ENCODE peak calls at places on chromosomes 5 and 9, in five cellular contexts. V is HT1080, L is NCI-H1694 treated with DMSO at 0.1 percent for 48 hours, A is SK-N-DZ, E is lung microvascular endothelial cell. Z is an unnamed sample.

GRCh38 chr5:109200221-109200620 is 209.6 kb downstream of the PJA2 start:
- DNase-seq in V (no peak), L (no peak), A (no peak), E (no peak), Z (no peak)

GRCh38 chr9:124769451-124770358 is 1.4 kb downstream of the NR6A1 start:
- DNase-seq in V (no peak), L (no peak), A (no peak), E (no peak), Z (peak)

GRCh38 chr9:125904155-125904841 is 157.1 kb downstream of the PBX3 start:
- DNase-seq in V (peak), L (no peak), A (no peak), E (no peak), Z (no peak)

GRCh38 chr5:94802450-94802849 is 184.0 kb downstream of the SLF1 start:
- DNase-seq in V (no peak), L (no peak), A (no peak), E (no peak), Z (no peak)

GRCh38 chr9:126464694-126465441 is 138.2 kb downstream of the MVB12B start:
- DNase-seq in V (no peak), L (no peak), A (no peak), E (no peak), Z (no peak)

GRCh38 chr5:134125195-134126015 is 10.9 kb downstream of the TCF7 start:
- DNase-seq in V (peak), L (no peak), A (no peak), E (peak), Z (no peak)

GRCh38 chr5:1068204-1068894 is 43.5 kb downstream of the SLC12A7 start:
- DNase-seq in V (no peak), L (no peak), A (no peak), E (no peak), Z (no peak)

GRCh38 chr9:128148509-128149000 is 698 bp upstream of the LCN2 start:
- DNase-seq in V (no peak), L (no peak), A (no peak), E (no peak), Z (no peak)

GRCh38 chr9:115604831-115605483 is 487.0 kb upstream of the TNC start:
- DNase-seq in V (peak), L (no peak), A (no peak), E (no peak), Z (no peak)

GRCh38 chr5:9546973-9547947 is 1.4 kb upstream of the SEMA5A start:
- DNase-seq in V (peak), L (no peak), A (no peak), E (no peak), Z (no peak)

GRCh38 chr5:128591598-128592455 is 53.8 kb upstream of the FBN2 start:
- DNase-seq in V (no peak), L (no peak), A (no peak), E (no peak), Z (peak)

GRCh38 chr9:123954921-123955320 is 25.0 kb upstream of the DENND1A start:
- DNase-seq in V (no peak), L (no peak), A (no peak), E (no peak), Z (no peak)

GRCh38 chr9:122389799-122390481 is 19.1 kb downstream of the PTGS1 start:
- DNase-seq in V (peak), L (no peak), A (no peak), E (no peak), Z (peak)

GRCh38 chr5:17235736-17236330 is 18.4 kb downstream of the BASP1 start:
- DNase-seq in V (no peak), L (no peak), A (no peak), E (no peak), Z (no peak)

GRCh38 chr5:91928751-91929521 is 545.8 kb upstream of the ARRDC3 start:
- DNase-seq in V (peak), L (peak), A (peak), E (peak), Z (peak)